ENCODE peak calls at places on chromosome 1, in six cellular contexts. C is transverse colon, A is mesenchymal stem cell, S is OCI-LY7, O is MM.1S, B is mucosa of descending colon. V is an unnamed sample.

GRCh38 chr1:109113787-109114568 is at the start of gene ELAPOR1:
- DNase-seq in S (no peak), C (peak; percentile 78), A (no peak), O (peak; percentile 29), B (peak; percentile 91), V (no peak)

GRCh38 chr1:233654667-233655432 is 40.9 kb downstream of the KCNK1 start:
- DNase-seq in B (no peak), S (no peak), C (peak; percentile 47), O (no peak), A (no peak), V (no peak)

GRCh38 chr1:69611316-69611715 is 43.6 kb downstream of the LRRC7 start:
- DNase-seq in O (no peak), C (no peak), S (no peak), A (no peak), B (no peak), V (no peak)

GRCh38 chr1:18701183-18701582 is 70.5 kb downstream of the PAX7 start:
- DNase-seq in A (no peak), O (no peak), S (no peak), B (no peak), C (no peak), V (peak; percentile 43)

GRCh38 chr1:66788231-66788939 is 12.7 kb downstream of the INSL5 start:
- DNase-seq in B (no peak), A (no peak), S (peak; percentile 56), O (peak; percentile 53), C (no peak), V (no peak)

GRCh38 chr1:116357487-116357886 is 15.6 kb upstream of the ATP1A1 start:
- DNase-seq in A (no peak), B (no peak), C (no peak), O (no peak), S (no peak), V (no peak)

GRCh38 chr1:246602194-246602593 is 35.9 kb downstream of the CNST start:
- DNase-seq in O (no peak), A (peak; percentile 41), C (no peak), B (no peak), S (no peak), V (no peak)

GRCh38 chr1:22709891-22710687 is 550 bp upstream of the EPHB2 start:
- DNase-seq in B (no peak), A (peak; percentile 76), O (no peak), S (peak; percentile 60), C (peak; percentile 66), V (peak; percentile 99)

GRCh38 chr1:56424744-56425493 is 154.4 kb downstream of the PLPP3 start:
- DNase-seq in C (no peak), A (peak; percentile 75), B (no peak), S (peak; percentile 66), O (no peak), V (no peak)

GRCh38 chr1:212581034-212581433 is 27.5 kb upstream of the ATF3 start:
- DNase-seq in A (no peak), O (no peak), B (no peak), C (no peak), S (no peak), V (no peak)

GRCh38 chr1:240287722-240288121 is 196.0 kb downstream of the FMN2 start:
- DNase-seq in A (no peak), O (no peak), S (no peak), B (no peak), C (no peak), V (peak; percentile 9)

GRCh38 chr1:240282061-240282830 is 190.6 kb downstream of the FMN2 start:
- DNase-seq in S (no peak), O (no peak), B (no peak), C (peak; percentile 11), A (no peak), V (no peak)

GRCh38 chr1:240284656-240285427 is 193.2 kb downstream of the FMN2 start:
- DNase-seq in C (no peak), S (no peak), B (no peak), A (no peak), O (no peak), V (no peak)

GRCh38 chr1:240280560-240281322 is 189.1 kb downstream of the FMN2 start:
- DNase-seq in O (no peak), C (peak; percentile 19), S (no peak), A (no peak), B (no peak), V (no peak)

GRCh38 chr1:240285541-240285940 is 193.9 kb downstream of the FMN2 start:
- DNase-seq in S (no peak), O (no peak), C (no peak), B (no peak), A (peak; percentile 55), V (peak; percentile 57)
- H3K4me3 ChIP-seq in S (no peak overlapping the region), O (no peak overlapping the region), C (no peak overlapping the region), B (no peak overlapping the region), A (no peak overlapping the region), V (no peak overlapping the region)

GRCh38 chr1:10861822-10862221 is 65.4 kb upstream of the CASZ1 start:
- DNase-seq in C (no peak), O (no peak), A (no peak), S (no peak), B (peak; percentile 29), V (peak; percentile 31)
- H3K4me1 ChIP-seq in C (peaks cover 12% of the 10 kb centered on the region), O (no peaks in the 10 kb centered on the region), A (peaks cover 7% of the 10 kb centered on the region), S (no peaks in the 10 kb centered on the region), B (peaks cover 4% of the 10 kb centered on the region), V (peaks cover 4% of the 10 kb centered on the region)

DNA sequence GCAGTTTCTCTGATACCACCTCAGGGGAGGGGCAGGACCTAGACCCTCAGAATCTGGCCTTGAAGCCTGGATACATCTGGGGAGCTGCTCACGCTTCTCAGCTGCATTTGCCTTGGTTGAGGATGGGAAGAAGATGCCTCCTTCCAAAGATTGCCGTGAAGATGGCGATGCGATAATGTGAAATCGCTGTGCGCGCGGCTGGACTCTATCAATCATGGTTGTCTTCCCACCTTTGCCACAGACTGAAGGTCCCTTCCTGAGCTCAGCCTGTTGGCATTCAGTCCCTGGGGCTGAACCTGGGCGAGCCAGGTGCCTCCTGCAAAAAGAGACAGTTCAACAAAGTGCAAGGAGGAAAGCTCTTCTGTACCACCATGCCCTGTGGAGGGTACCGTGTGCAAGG is 114.4 kb upstream of the SLC45A1 start:
- DNase-seq in B (no peak), S (no peak), C (no peak), A (no peak), O (no peak), V (no peak)
- H3K4me3 ChIP-seq in B (no peak overlapping the region), S (no peak overlapping the region), C (no peak overlapping the region), A (no peak overlapping the region), O (no peak overlapping the region), V (no peak overlapping the region)

DNA sequence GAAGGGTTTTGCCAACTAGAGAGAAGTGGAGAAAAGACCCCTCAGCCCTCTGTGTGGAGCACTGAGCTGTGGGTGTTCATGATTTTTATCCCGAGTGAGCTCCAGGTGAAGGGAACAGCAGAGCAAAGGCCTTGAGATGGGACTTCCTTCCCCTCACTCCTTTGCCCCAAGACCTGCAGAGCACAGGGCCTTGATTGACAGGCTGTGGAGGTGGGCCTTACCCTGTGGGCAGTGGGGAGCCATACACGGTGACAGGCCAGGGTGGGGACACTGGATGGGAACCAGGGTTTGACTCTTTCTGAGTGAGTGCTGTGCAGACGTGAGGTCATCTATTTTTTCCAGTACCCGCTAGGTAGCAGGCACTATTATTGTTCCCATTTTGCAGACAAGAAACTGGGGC is 10.5 kb downstream of the KCNQ4 start:
- DNase-seq in B (no peak), O (no peak), A (no peak), S (no peak), C (no peak), V (peak; percentile 58)
- H3K4me1 ChIP-seq in B (no peaks in the 10 kb centered on the region), O (no peaks in the 10 kb centered on the region), A (peaks cover 5% of the 10 kb centered on the region), S (peaks cover 26% of the 10 kb centered on the region), C (peaks cover 25% of the 10 kb centered on the region), V (peaks cover 5% of the 10 kb centered on the region)

DNA sequence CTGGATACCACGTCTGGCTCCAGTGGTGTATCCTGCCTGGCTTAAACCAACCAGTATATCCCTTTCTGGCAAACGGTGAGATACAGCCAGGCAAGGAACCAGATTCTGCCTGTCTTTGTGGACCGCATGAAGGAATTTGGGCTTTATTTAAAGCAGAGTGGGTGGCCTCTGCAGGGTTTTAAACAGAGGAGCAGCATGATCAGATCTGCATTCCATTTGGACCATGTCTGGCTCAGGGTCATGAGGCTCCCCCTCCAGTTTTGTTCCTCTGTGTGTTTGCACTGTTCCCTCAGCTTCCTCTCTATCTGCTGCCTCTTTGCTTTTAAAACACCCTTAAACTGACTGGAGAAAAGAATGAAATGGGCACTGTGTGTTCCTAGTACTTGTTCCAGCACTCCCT is 195.0 kb downstream of the GIPC2 start:
- DNase-seq in O (no peak), C (no peak), B (no peak), A (no peak), S (no peak), V (peak; percentile 6)
- H3K4me3 ChIP-seq in O (no peak overlapping the region), C (no peak overlapping the region), B (no peak overlapping the region), A (no peak overlapping the region), S (no peak overlapping the region), V (no peak overlapping the region)

GRCh38 chr1:226370144-226370923 is 37.6 kb downstream of the PARP1 start:
- DNase-seq in A (no peak), O (no peak), B (no peak), S (peak; percentile 83), C (no peak), V (peak; percentile 58)

GRCh38 chr1:226371049-226371694 is 36.7 kb downstream of the PARP1 start:
- DNase-seq in B (no peak), C (no peak), O (no peak), S (peak; percentile 79), A (no peak), V (peak; percentile 82)

GRCh38 chr1:226373376-226373775 is 34.5 kb downstream of the PARP1 start:
- DNase-seq in C (no peak), S (no peak), O (no peak), B (no peak), A (no peak), V (peak; percentile 42)

GRCh38 chr1:226371866-226372490 is 35.9 kb downstream of the PARP1 start:
- DNase-seq in B (no peak), C (no peak), A (no peak), S (no peak), O (no peak), V (no peak)

GRCh38 chr1:226372885-226373284 is 35.0 kb downstream of the PARP1 start:
- DNase-seq in A (no peak), S (no peak), C (no peak), O (no peak), B (no peak), V (no peak)
- H3K4me1 ChIP-seq in A (peaks cover 22% of the 10 kb centered on the region), S (peaks cover 53% of the 10 kb centered on the region), C (no peaks in the 10 kb centered on the region), O (no peaks in the 10 kb centered on the region), B (no peaks in the 10 kb centered on the region), V (no peaks in the 10 kb centered on the region)

DNA sequence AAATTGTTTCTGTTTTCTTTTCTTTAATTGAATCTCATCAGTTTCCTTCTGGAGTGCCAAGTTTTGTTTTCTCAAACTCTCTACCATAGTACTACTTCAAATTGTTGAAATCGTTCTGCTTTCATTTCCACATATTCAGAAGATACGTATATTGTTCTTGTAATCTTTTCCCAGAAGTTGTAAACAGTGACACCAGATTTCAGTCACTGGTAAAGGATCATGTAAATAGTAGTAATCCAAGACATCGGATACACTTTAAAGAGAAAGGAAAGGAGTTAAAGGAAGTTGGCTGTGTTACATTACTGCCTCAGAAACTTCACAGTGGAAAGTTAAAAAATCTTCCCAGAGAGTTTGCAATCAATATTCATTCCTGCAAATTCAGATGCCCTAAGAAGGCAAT is 67.5 kb downstream of the RGL1 start:
- DNase-seq in B (no peak), A (peak; percentile 87), O (no peak), S (no peak), C (no peak), V (no peak)
- H3K4me3 ChIP-seq in B (no peak overlapping the region), A (peak overlapping the region; percentile 69), O (no peak overlapping the region), S (no peak overlapping the region), C (no peak overlapping the region), V (peak overlapping the region; percentile 35)

V was measured in osteoblast.